ENCODE peak calls at places on chromosomes 5 and 9, in five cellular contexts. D, E, C, U and T are unnamed samples.

GRCh38 chr5:55534436-55535198 is at the start of gene PLPP1:
- DNase-seq in E (peak; percentile 92), U (peak; percentile 96), D (peak; percentile 95), C (peak; percentile 93), T (peak; percentile 87)

GRCh38 chr5:131795879-131796792 is 681 bp downstream of the FNIP1 start:
- DNase-seq in E (peak; percentile 52), U (peak; percentile 75), D (peak; percentile 37), C (peak; percentile 66), T (peak; percentile 38)

GRCh38 chr9:115673599-115673998 is 480.0 kb upstream of the PAPPA start:
- DNase-seq in D (no peak), C (no peak), U (no peak), E (no peak), T (no peak)

GRCh38 chr9:108271646-108272349 is 584.0 kb downstream of the ACTL7B start:
- DNase-seq in E (no peak), D (no peak), C (no peak), U (peak; percentile 81), T (no peak)

GRCh38 chr9:125495137-125496119 is 211.6 kb downstream of the MAPKAP1 start:
- DNase-seq in U (peak; percentile 74), E (no peak), D (peak; percentile 37), C (no peak), T (no peak)

GRCh38 chr5:39216621-39217020 is 2.7 kb downstream of the FYB1 start:
- DNase-seq in D (no peak), U (no peak), C (no peak), E (no peak), T (no peak)

GRCh38 chr5:132417461-132417860 is 48.0 kb downstream of the SLC22A5 start:
- DNase-seq in D (no peak), U (no peak), E (no peak), C (no peak), T (no peak)

GRCh38 chr5:159184858-159185381 is 24.4 kb downstream of the RNF145 start:
- DNase-seq in E (no peak), C (no peak), U (no peak), D (no peak), T (no peak)

GRCh38 chr9:136119259-136120118 is 814 bp upstream of the TMEM250 start:
- DNase-seq in C (no peak), D (peak; percentile 49), E (peak; percentile 55), U (no peak), T (no peak)

GRCh38 chr9:87286506-87286905 is 211.2 kb upstream of the DAPK1 start:
- DNase-seq in E (no peak), U (no peak), D (no peak), C (no peak), T (no peak)

GRCh38 chr9:87285183-87285582 is 212.5 kb upstream of the DAPK1 start:
- DNase-seq in C (no peak), D (no peak), E (no peak), U (no peak), T (no peak)

GRCh38 chr9:87292449-87293191 is 205.0 kb upstream of the DAPK1 start:
- DNase-seq in D (no peak), U (no peak), E (no peak), C (no peak), T (no peak)

GRCh38 chr9:87290241-87290700 is 207.4 kb upstream of the DAPK1 start:
- DNase-seq in U (peak; percentile 17), C (no peak), D (no peak), E (peak; percentile 29), T (no peak)
- TF ChIP-seq CTCF in U (no peak), C (no peak), D (no peak), E (no peak), T (peak; percentile 27)

DNA sequence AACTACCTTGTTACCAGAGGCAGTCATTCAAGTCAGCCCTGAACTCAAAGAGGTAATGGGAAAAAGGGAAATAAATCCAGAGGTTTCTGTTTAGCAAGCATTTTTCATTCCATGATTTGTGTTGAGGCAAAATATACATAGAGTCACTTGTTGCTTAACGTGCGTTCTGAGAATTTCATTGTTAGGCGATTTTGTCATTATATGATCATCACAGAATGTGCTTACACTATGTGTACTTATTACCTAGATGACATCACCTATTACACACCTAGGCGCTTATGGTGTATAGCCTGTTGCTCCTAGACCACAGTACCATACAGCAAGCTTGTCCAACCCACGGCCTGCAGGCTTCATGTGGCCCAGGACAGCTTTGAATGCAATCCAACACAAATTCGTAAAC is 36.2 kb downstream of the NUP214 start:
- DNase-seq in U (no peak), C (no peak), E (no peak), D (no peak), T (no peak)
- TF ChIP-seq CTCF in U (no peak), C (no peak), E (no peak), D (no peak), T (no peak)

DNA sequence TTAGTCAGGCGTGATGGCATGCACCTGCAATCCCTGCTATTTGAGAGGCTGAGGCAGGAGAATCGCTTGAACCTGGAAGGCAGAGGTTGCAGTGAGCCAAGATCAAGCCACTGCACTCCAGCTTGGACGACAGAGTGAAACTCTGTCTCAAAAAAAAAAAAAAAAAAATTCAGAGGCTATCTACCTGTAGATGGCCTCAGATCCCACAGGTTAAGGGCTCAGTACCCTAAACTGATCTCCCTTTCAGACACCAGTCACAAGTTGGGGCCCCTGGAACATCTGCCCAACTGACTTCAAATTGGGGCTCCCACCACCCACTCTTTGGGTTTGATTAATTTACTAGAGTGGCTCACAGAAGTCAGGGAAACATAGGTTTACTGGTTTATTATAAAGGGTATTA is 65.4 kb upstream of the ERCC6L2 start:
- DNase-seq in E (no peak), D (no peak), U (no peak), C (no peak), T (no peak)
- TF ChIP-seq CTCF in E (no peak), D (no peak), U (no peak), C (no peak), T (no peak)

GRCh38 chr9:7259544-7260241 is 501.9 kb downstream of the KDM4C start:
- DNase-seq in E (no peak), U (no peak), C (no peak), D (no peak), T (no peak)
- TF ChIP-seq CTCF in E (no peak), U (no peak), C (no peak), D (no peak), T (no peak)

GRCh38 chr5:56734066-56734766 is 81.1 kb upstream of the MAP3K1 start:
- DNase-seq in D (no peak), E (no peak), C (no peak), U (no peak), T (no peak)
- TF ChIP-seq CTCF in D (no peak), E (no peak), C (no peak), U (no peak), T (no peak)

GRCh38 chr5:127878174-127878750 is 175.1 kb downstream of the CCDC192 start:
- DNase-seq in C (no peak), U (peak; percentile 58), E (peak; percentile 66), D (peak; percentile 19), T (peak; percentile 26)
- TF ChIP-seq CTCF in C (peak; percentile 39), U (no peak), E (peak; percentile 40), D (no peak), T (peak; percentile 62)

DNA sequence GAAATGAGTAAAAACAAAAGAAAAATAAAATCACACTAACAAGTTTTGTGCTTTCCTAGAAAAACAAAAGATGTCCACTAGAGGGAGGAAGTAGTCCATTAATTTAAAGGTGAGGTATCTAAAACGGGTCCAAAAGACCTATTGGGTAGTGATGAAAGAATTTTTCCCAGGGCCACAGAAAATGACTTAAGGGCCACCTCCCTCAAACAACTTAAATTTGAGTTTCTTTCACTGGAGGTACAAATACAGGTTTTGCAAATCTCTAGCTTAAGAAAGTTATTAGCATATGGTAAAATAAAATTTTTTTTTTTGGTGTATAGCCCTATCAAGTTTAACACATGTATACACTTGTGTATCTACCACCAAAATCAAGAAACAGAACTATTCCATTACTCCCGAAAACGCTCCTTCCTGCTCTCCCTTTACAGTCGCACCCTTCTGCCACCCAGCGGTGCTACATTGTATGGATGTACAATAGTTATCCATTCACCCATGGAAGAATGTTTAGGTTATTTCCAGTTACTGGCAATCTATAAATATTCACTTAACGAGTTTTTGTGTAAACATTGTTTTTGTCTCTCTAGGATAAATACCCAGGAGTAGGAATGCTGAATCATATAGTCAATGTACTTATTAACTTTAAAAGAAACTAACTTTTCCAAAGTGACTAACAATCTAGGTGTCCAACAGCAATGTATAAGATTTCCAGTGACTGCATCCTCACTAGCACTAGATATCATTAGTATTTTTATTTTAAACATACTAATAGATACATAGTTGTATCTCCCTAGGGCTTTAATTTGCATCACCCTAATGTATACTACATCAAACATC is 21.9 kb downstream of the DEPDC1B start:
- DNase-seq in U (peak; percentile 63), D (peak; percentile 32), E (no peak), C (no peak), T (no peak)
- TF ChIP-seq CTCF in U (peak; percentile 76), D (peak; percentile 21), E (peak; percentile 16), C (peak; percentile 71), T (peak; percentile 76)

DNA sequence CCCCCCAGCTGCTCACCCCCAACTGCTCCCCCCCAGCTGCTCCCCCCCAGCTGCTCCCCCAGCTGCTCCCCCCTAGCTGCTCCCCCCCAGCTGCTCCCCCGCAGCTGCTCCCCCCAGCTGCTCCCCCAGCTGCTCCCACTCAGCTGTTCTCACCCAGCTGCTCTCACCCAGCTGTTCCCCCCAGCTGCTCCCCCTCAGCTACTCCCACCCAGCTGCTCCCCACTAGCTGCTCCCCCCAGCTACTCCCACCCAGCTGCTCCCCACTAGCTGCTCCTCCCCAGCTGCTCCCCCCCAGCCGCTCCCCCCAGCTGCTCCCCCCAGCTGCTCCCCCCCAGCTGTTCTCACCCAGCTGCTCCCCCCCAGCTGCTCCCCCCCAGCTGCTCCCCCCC is 22.8 kb upstream of the AHRR start:
- DNase-seq in U (no peak), E (no peak), D (no peak), C (no peak), T (no peak)
- TF ChIP-seq CTCF in U (no peak), E (no peak), D (no peak), C (no peak), T (no peak)

DNA sequence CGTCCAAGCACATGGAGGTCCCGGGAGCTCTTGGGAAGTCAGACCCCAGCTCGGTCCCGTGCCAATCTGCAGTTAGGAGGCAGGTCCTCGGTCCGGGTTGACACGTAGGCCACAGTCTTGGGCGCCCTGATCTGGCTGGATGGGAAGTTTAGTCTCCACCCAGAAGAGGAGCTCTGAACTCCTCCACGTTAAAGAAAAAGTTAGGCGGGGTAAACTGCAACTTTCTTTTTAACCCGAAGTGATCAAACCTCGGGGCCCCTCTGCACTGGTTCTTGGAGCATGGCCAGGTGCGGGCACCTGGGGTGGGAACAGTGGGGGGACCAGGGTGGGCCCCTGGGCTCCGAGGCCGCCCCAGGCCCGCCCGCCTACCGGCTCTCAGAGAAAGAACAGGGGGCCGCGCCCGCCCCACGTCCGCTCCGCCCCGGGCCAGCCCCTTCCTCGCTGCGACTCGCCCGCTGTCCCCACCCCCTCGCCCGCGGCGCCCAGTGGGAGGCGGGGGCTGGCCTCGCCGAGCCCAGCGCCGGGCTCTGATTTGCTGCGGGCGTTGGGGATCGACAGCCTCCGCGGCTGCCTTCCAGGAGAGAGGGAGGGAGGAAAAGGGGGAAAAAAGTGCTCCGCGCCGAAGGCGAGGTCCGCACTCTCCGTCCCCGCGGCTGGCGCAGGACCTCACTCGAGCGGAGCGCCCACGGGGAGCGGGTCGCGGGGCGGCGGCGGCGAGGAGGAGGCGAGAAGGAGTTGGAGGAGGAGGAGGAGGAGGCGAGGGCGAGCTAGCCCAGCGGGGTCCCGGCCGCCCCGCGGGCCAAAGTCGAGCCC is at the start of gene COL5A1:
- DNase-seq in E (peak; percentile 89), D (no peak), C (peak; percentile 71), U (peak; percentile 96), T (peak; percentile 81)
- TF ChIP-seq CTCF in E (no peak), D (no peak), C (no peak), U (no peak), T (peak; percentile 42)